ENCODE peak calls at places on chromosomes 3 and 15, in eight cellular contexts. A, V, D, W, Q, J, Z and O are unnamed samples.

GRCh38 chr3:54857343-54857742 is 70.5 kb downstream of the LRTM1 start:
- DNase-seq in V (no peak), Z (no peak), D (no peak), Q (no peak), W (no peak), J (no peak), A (no peak), O (no peak)

GRCh38 chr15:65300924-65301441 is 3.5 kb upstream of the RNU5B-1 start:
- DNase-seq in Q (no peak), D (no peak), J (no peak), V (no peak), W (no peak), A (no peak), Z (no peak), O (no peak)

GRCh38 chr15:41309226-41309905 is 23.0 kb downstream of the OIP5 start:
- DNase-seq in W (no peak), D (no peak), Z (no peak), J (no peak), Q (no peak), A (no peak), V (no peak), O (no peak)

GRCh38 chr3:66489577-66489976 is 11.2 kb downstream of the LRIG1 start:
- DNase-seq in J (no peak), Z (no peak), V (no peak), W (no peak), Q (no peak), D (no peak), A (no peak), O (no peak)

GRCh38 chr15:72319360-72319984 is 485 bp downstream of the CELF6 start:
- DNase-seq in W (peak), Q (peak), A (peak), V (peak), D (no peak), Z (no peak), J (no peak), O (peak)

GRCh38 chr3:193134895-193135294 is 106.1 kb upstream of the PLAAT1 start:
- DNase-seq in A (peak), V (no peak), W (no peak), J (no peak), Q (peak), Z (peak), D (peak), O (no peak)

GRCh38 chr3:10277115-10277625 is 15.6 kb downstream of the GHRL start:
- DNase-seq in W (no peak), V (no peak), D (no peak), Z (no peak), Q (no peak), J (no peak), A (no peak), O (no peak)

GRCh38 chr3:149342413-149343340 is 9.2 kb upstream of the TM4SF18 start:
- DNase-seq in W (no peak), A (peak), Z (peak), J (no peak), Q (peak), V (no peak), D (no peak), O (no peak)

GRCh38 chr3:131705558-131706051 is 202.8 kb upstream of the MRPL3 start:
- DNase-seq in Z (no peak), A (no peak), D (no peak), J (peak), V (no peak), Q (no peak), W (no peak), O (no peak)

GRCh38 chr15:79121571-79121970 is 31.0 kb upstream of the RASGRF1 start:
- DNase-seq in D (no peak), J (no peak), A (no peak), V (no peak), Q (no peak), W (no peak), Z (no peak), O (no peak)

GRCh38 chr3:140522653-140523380 is 155.0 kb upstream of the TRIM42 start:
- DNase-seq in Z (no peak), Q (no peak), V (no peak), W (no peak), J (no peak), D (no peak), A (no peak), O (no peak)

GRCh38 chr15:101017935-101018849 is 99.0 kb downstream of the LRRK1 start:
- DNase-seq in D (no peak), Q (no peak), Z (peak), A (peak), V (no peak), W (no peak), J (no peak), O (no peak)

GRCh38 chr15:89496155-89497098 is at the start of gene RHCG:
- DNase-seq in Q (no peak), A (peak), Z (no peak), W (no peak), V (peak), J (peak), D (no peak), O (peak)

GRCh38 chr3:156106721-156107373 is 13.5 kb upstream of the KCNAB1 start:
- DNase-seq in J (no peak), Z (no peak), W (no peak), A (no peak), D (no peak), V (no peak), Q (no peak), O (no peak)

GRCh38 chr15:39880718-39881387 is 39.2 kb downstream of the GPR176 start:
- DNase-seq in A (no peak), Z (no peak), W (no peak), J (no peak), V (no peak), Q (peak), D (no peak), O (no peak)

GRCh38 chr3:13052191-13052590 is 21.0 kb downstream of the IQSEC1 start:
- DNase-seq in J (no peak), Q (no peak), V (no peak), D (no peak), Z (no peak), W (no peak), A (no peak), O (no peak)

GRCh38 chr3:119405315-119405714 is 58.1 kb downstream of the TMEM39A start:
- DNase-seq in V (no peak), D (no peak), Z (no peak), A (no peak), J (no peak), Q (no peak), W (no peak), O (no peak)

GRCh38 chr15:90451215-90451850 is 63.3 kb downstream of the IQGAP1 start:
- DNase-seq in D (no peak), A (no peak), V (no peak), Z (peak), Q (peak), W (no peak), J (no peak), O (no peak)

GRCh38 chr3:177813322-177813721 is 616.0 kb upstream of the TBL1XR1 start:
- DNase-seq in Q (no peak), A (no peak), Z (no peak), V (no peak), D (no peak), J (no peak), W (peak), O (no peak)

GRCh38 chr15:51088585-51088984 is 6.1 kb downstream of the TNFAIP8L3 start:
- DNase-seq in A (no peak), D (no peak), V (no peak), J (no peak), Z (no peak), Q (no peak), W (no peak), O (no peak)

GRCh38 chr3:38155825-38156224 is 9.5 kb upstream of the OXSR1 start:
- DNase-seq in V (no peak), Q (no peak), A (no peak), D (no peak), J (no peak), W (no peak), Z (no peak), O (no peak)

GRCh38 chr3:152591448-152592003 is 243.4 kb upstream of the P2RY1 start:
- DNase-seq in W (no peak), V (no peak), D (no peak), J (no peak), Q (no peak), A (no peak), Z (no peak), O (no peak)

GRCh38 chr3:104596551-104596950 is 770.2 kb upstream of the ALCAM start:
- DNase-seq in V (peak), Z (peak), Q (peak), J (peak), W (no peak), D (peak), A (peak), O (peak)

GRCh38 chr3:27633224-27633545 is 88.9 kb downstream of the EOMES start:
- DNase-seq in Q (peak), D (no peak), J (no peak), W (no peak), V (no peak), Z (no peak), A (no peak), O (no peak)

GRCh38 chr3:163129287-163129686 is 1632.7 kb downstream of the OTOL1 start:
- DNase-seq in Q (no peak), Z (no peak), D (no peak), V (no peak), W (no peak), J (no peak), A (no peak), O (no peak)

GRCh38 chr15:73939138-73939537 is 12.9 kb downstream of the LOXL1 start:
- DNase-seq in A (peak), Z (no peak), J (no peak), Q (no peak), W (peak), D (no peak), V (no peak), O (no peak)

GRCh38 chr15:99976811-99977271 is 243.6 kb upstream of the LYSMD4 start:
- DNase-seq in Q (peak), V (no peak), J (no peak), D (no peak), A (peak), Z (peak), W (no peak), O (no peak)

GRCh38 chr3:168269019-168269418 is 173.3 kb upstream of the GOLIM4 start:
- DNase-seq in V (no peak), W (no peak), A (no peak), Z (no peak), J (no peak), Q (no peak), D (no peak), O (no peak)

GRCh38 chr3:31704156-31704555 is 171.4 kb downstream of the STT3B start:
- DNase-seq in Z (no peak), Q (no peak), D (no peak), V (no peak), W (no peak), A (no peak), J (no peak), O (no peak)

GRCh38 chr15:41855121-41855941 is 16.7 kb downstream of the PLA2G4B start:
- DNase-seq in V (no peak), Z (no peak), A (no peak), J (no peak), W (no peak), Q (no peak), D (no peak), O (no peak)

GRCh38 chr3:116059421-116060096 is 385.7 kb downstream of the LSAMP start:
- DNase-seq in V (no peak), W (no peak), Z (peak), J (no peak), D (no peak), Q (peak), A (peak), O (no peak)

GRCh38 chr3:194586839-194587238 is 46.4 kb downstream of the TMEM44 start:
- DNase-seq in V (no peak), J (no peak), A (peak), D (no peak), Q (peak), W (no peak), Z (peak), O (no peak)

GRCh38 chr3:136606990-136607389 is 145.2 kb downstream of the STAG1 start:
- DNase-seq in Q (no peak), D (no peak), V (no peak), W (no peak), J (no peak), A (no peak), Z (no peak), O (no peak)

GRCh38 chr3:12920967-12921366 is 79.6 kb upstream of the RPL32 start:
- DNase-seq in D (no peak), V (no peak), A (no peak), J (no peak), W (no peak), Z (no peak), Q (no peak), O (no peak)

GRCh38 chr15:23854535-23855252 is 167.6 kb upstream of the NDN start:
- DNase-seq in W (no peak), D (no peak), A (no peak), Z (no peak), J (no peak), Q (no peak), V (no peak), O (no peak)

GRCh38 chr15:80635953-80636352 is 59.2 kb upstream of the ABHD17C start:
- DNase-seq in A (peak), Q (no peak), W (peak), Z (no peak), V (no peak), D (peak), J (no peak), O (no peak)

GRCh38 chr15:41235929-41236328 is 4.9 kb downstream of the CHP1 start:
- DNase-seq in Q (no peak), W (no peak), J (no peak), V (no peak), A (no peak), Z (no peak), D (no peak), O (no peak)

GRCh38 chr3:12758025-12758830 is 831 bp downstream of the TMEM40 start:
- DNase-seq in W (peak), J (no peak), V (no peak), Q (peak), Z (peak), D (no peak), A (peak), O (no peak)

GRCh38 chr3:135982922-135983581 is 17.5 kb downstream of the PPP2R3A start:
- DNase-seq in Z (no peak), Q (no peak), V (no peak), W (no peak), D (no peak), A (peak), J (no peak), O (no peak)